ENCODE peak calls at places on chromosomes 5 and 9, in five cellular contexts. G is choroid plexus epithelial cell, S is WTC11, Z is ovary, D is NB4. N is an unnamed sample.
A peak's percentile ranks its signal among the peaks of the same experiment; 100 is the strongest.

GRCh38 chr9:107518037-107518786 is 28.6 kb upstream of the KLF4 start:
- DNase-seq in G (no peak), S (no peak), Z (no peak), D (no peak), N (no peak)

GRCh38 chr9:22469928-22470544 is 23.4 kb downstream of the DMRTA1 start:
- DNase-seq in G (peak; percentile 55), S (peak; percentile 32), Z (no peak), D (no peak), N (no peak)

GRCh38 chr5:73625905-73626811 is at the start of gene ARHGEF28:
- DNase-seq in G (peak; percentile 47), S (peak; percentile 59), Z (peak; percentile 70), D (peak; percentile 70), N (peak; percentile 53)

GRCh38 chr5:111512026-111512405 is 319 bp downstream of the STARD4 start:
- DNase-seq in G (peak; percentile 56), S (peak; percentile 63), Z (no peak), D (no peak), N (no peak)

GRCh38 chr5:98880151-98880550 is 48.7 kb downstream of the CHD1 start:
- DNase-seq in G (peak; percentile 39), S (no peak), Z (no peak), D (peak; percentile 9), N (no peak)

GRCh38 chr5:29614202-29614601 is 1579.3 kb upstream of the CDH6 start:
- DNase-seq in G (no peak), S (no peak), Z (no peak), D (no peak), N (no peak)

GRCh38 chr9:114779352-114779845 is 26.4 kb downstream of the TNFSF15 start:
- DNase-seq in G (no peak), S (no peak), Z (no peak), D (no peak), N (no peak)

GRCh38 chr5:122649080-122649479 is 125.8 kb upstream of the SNX2 start:
- DNase-seq in G (no peak), S (no peak), Z (no peak), D (no peak), N (no peak)

GRCh38 chr5:622359-622758 is 10.2 kb downstream of the CEP72 start:
- DNase-seq in G (no peak), S (no peak), Z (no peak), D (no peak), N (no peak)

GRCh38 chr5:147658293-147658932 is 124.1 kb downstream of the JAKMIP2 start:
- DNase-seq in G (no peak), S (no peak), Z (no peak), D (no peak), N (no peak)

GRCh38 chr5:59218424-59219045 is 635.7 kb downstream of the RAB3C start:
- DNase-seq in G (peak; percentile 36), S (no peak), Z (no peak), D (peak; percentile 9), N (no peak)

GRCh38 chr9:137383453-137384115 is 39.4 kb downstream of the EXD3 start:
- DNase-seq in G (no peak), S (peak; percentile 15), Z (no peak), D (no peak), N (peak; percentile 29)

GRCh38 chr5:168793844-168794837 is 215.0 kb upstream of the PANK3 start:
- DNase-seq in G (peak; percentile 52), S (no peak), Z (peak; percentile 14), D (peak; percentile 76), N (no peak)

GRCh38 chr9:2570615-2571479 is 50.7 kb upstream of the VLDLR start:
- DNase-seq in G (peak; percentile 78), S (no peak), Z (peak; percentile 84), D (peak; percentile 92), N (no peak)

GRCh38 chr5:143014017-143014651 is 244.0 kb downstream of the ARHGAP26 start:
- DNase-seq in G (peak; percentile 32), S (peak; percentile 79), Z (no peak), D (peak; percentile 60), N (no peak)

GRCh38 chr9:114248274-114248673 is 74.6 kb upstream of the ORM1 start:
- DNase-seq in G (no peak), S (no peak), Z (no peak), D (no peak), N (no peak)

GRCh38 chr9:111937781-111938426 is 41.3 kb downstream of the UGCG start:
- DNase-seq in G (peak; percentile 81), S (no peak), Z (no peak), D (peak; percentile 79), N (peak; percentile 56)

GRCh38 chr5:139571966-139572365 is 10.8 kb downstream of the UBE2D2 start:
- DNase-seq in G (no peak), S (no peak), Z (no peak), D (no peak), N (no peak)

GRCh38 chr5:60077292-60077691 is 183.8 kb upstream of the PDE4D start:
- DNase-seq in G (no peak), S (no peak), Z (no peak), D (no peak), N (no peak)

DNA sequence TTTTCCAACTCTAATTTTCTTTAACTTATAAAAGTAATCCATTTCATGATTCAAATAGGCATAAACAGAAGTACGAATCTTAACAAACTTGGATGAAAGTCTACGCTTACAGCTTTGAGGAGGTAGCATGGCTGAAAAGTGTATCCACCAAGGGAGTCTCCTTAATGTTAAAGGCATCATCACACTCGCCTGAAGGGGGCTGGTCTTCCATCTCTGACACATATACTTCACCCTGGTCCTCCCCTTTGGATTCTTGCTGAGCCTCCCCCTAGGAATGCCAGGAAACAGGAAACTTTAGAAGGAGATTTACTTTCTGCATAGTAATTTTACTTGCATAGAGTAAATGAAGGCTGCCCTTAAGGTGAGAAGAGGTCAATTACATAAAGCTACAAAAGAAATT is 10.3 kb upstream of the NME5 start:
- DNase-seq in G (no peak), S (no peak), Z (no peak), D (no peak), N (no peak)
- TF ChIP-seq CTCF in G (no peak), S (no peak), Z (no peak), D (no peak), N (no peak)

DNA sequence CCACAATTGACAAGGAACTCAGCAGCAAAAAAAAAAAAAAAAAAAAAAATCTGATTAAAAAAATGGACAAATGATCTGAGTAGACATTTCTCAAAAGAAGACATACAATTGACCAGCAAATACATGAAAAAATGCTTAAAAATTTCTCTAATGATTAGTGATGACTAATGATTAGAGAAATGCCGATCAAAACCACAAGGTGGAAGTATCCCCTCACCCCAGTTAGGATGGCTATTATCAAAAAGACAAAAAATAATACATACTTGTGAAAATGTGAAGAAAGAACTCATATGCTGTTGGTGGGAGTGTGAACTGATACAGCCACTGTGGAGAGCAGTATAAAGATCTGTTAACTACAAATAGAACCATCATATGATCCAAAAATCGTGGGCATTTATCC is 245.3 kb downstream of the OSTF1 start:
- DNase-seq in G (no peak), S (no peak), Z (no peak), D (no peak), N (no peak)
- TF ChIP-seq CTCF in G (no peak), S (no peak), Z (no peak), D (no peak), N (no peak)

GRCh38 chr9:5773324-5773999 is 59.5 kb downstream of the ERMP1 start:
- DNase-seq in G (no peak), S (no peak), Z (no peak), D (peak; percentile 24), N (no peak)
- TF ChIP-seq CTCF in G (peak; percentile 43), S (no peak), Z (no peak), D (peak; percentile 35), N (peak; percentile 21)

GRCh38 chr9:127406799-127407504 is 10.0 kb downstream of the SLC2A8 start:
- DNase-seq in G (no peak), S (peak; percentile 11), Z (no peak), D (no peak), N (no peak)
- TF ChIP-seq CTCF in G (no peak), S (no peak), Z (no peak), D (no peak), N (no peak)

N was measured in B cell.